ENCODE peak calls at places on chromosomes 16 and 17, in nine cellular contexts. E is neuronal stem cell; Q is GOT3; F is GM23248; X is NCI-H526 treated with DMSO at 0.1 percent for 48 hours; P is left ventricle myocardium inferior; T is DND-41; H is GM12891; B is effector CD8-positive, alpha-beta T cell. W is an unnamed sample.

GRCh38 chr16:58280846-58281301 is 14.0 kb downstream of the PRSS54 start:
- DNase-seq in E (no peak), Q (no peak), F (peak; percentile 21), X (no peak), P (no peak), T (peak; percentile 24), H (no peak), B (no peak), W (no peak)

GRCh38 chr17:28901866-28902818 is 737 bp downstream of the DHRS13 start:
- DNase-seq in E (peak; percentile 45), Q (no peak), F (peak; percentile 81), X (peak; percentile 87), P (peak; percentile 48), T (peak; percentile 60), H (no peak), B (peak; percentile 44), W (peak; percentile 26)

GRCh38 chr16:56858375-56858774 is 6.6 kb upstream of the SLC12A3 start:
- DNase-seq in E (no peak), Q (no peak), F (no peak), X (no peak), P (no peak), T (no peak), H (no peak), B (no peak), W (no peak)

GRCh38 chr17:79174905-79175856 is 100.6 kb downstream of the ENGASE start:
- DNase-seq in E (no peak), Q (no peak), F (peak; percentile 71), X (no peak), P (no peak), T (no peak), H (no peak), B (no peak), W (no peak)

GRCh38 chr16:89890200-89890599 is 16.8 kb downstream of the TCF25 start:
- DNase-seq in E (no peak), Q (no peak), F (no peak), X (no peak), P (no peak), T (no peak), H (no peak), B (no peak), W (no peak)

GRCh38 chr17:48510761-48511604 is 19.8 kb downstream of the HOXB1 start:
- DNase-seq in E (no peak), Q (no peak), F (peak; percentile 80), X (no peak), P (no peak), T (no peak), H (no peak), B (no peak), W (no peak)

GRCh38 chr16:75257886-75258806 is 6.7 kb upstream of the BCAR1 start:
- DNase-seq in E (no peak), Q (no peak), F (no peak), X (no peak), P (no peak), T (no peak), H (no peak), B (no peak), W (no peak)

GRCh38 chr16:84503751-84504395 is 586 bp downstream of the MEAK7 start:
- DNase-seq in E (no peak), Q (no peak), F (peak; percentile 82), X (no peak), P (peak; percentile 15), T (no peak), H (no peak), B (no peak), W (no peak)

GRCh38 chr17:19306160-19307111 is 56.1 kb downstream of the B9D1 start:
- DNase-seq in E (no peak), Q (no peak), F (no peak), X (no peak), P (no peak), T (peak; percentile 79), H (peak; percentile 52), B (no peak), W (no peak)

GRCh38 chr17:74547736-74548135 is 1.8 kb upstream of the CD300C start:
- DNase-seq in E (no peak), Q (no peak), F (no peak), X (no peak), P (no peak), T (peak; percentile 39), H (no peak), B (no peak), W (peak; percentile 20)

GRCh38 chr17:63943745-63944144 is 11.6 kb upstream of the CD79B start:
- DNase-seq in E (no peak), Q (no peak), F (no peak), X (no peak), P (no peak), T (no peak), H (no peak), B (no peak), W (no peak)

GRCh38 chr17:30599424-30600061 is 122.3 kb downstream of the GOSR1 start:
- DNase-seq in E (no peak), Q (no peak), F (no peak), X (peak; percentile 93), P (no peak), T (no peak), H (no peak), B (no peak), W (no peak)

W was measured in NCI-H1092.